ENCODE peak calls at places on chromosomes 11 and 22, in four cellular contexts. J, A, D and Y are unnamed samples.

GRCh38 chr11:1619449-1619848 is 2.5 kb downstream of the KRTAP5-4 start:
- DNase-seq in J (peak; percentile 15), A (no peak), D (no peak), Y (no peak)

GRCh38 chr11:2096001-2096918 is 42.9 kb downstream of the IGF2 start:
- DNase-seq in J (peak; percentile 50), A (no peak), D (no peak), Y (no peak)

GRCh38 chr11:1060885-1061616 is 13.6 kb upstream of the MUC2 start:
- DNase-seq in J (peak; percentile 56), A (no peak), D (no peak), Y (no peak)

GRCh38 chr22:27391092-27391770 is 410.3 kb downstream of the MN1 start:
- DNase-seq in J (no peak), A (no peak), D (no peak), Y (no peak)

GRCh38 chr11:120883404-120884135 is 140.3 kb upstream of the TBCEL start:
- DNase-seq in J (peak; percentile 54), A (no peak), D (no peak), Y (no peak)

GRCh38 chr11:19772480-19772879 is 59.8 kb downstream of the NAV2 start:
- DNase-seq in J (no peak), A (no peak), D (peak; percentile 89), Y (no peak)

GRCh38 chr11:2746401-2747230 is 46.8 kb upstream of the KCNQ1OT1 start:
- DNase-seq in J (no peak), A (no peak), D (no peak), Y (peak; percentile 80)

GRCh38 chr11:16456366-16456765 is 100.0 kb upstream of the SOX6 start:
- DNase-seq in J (peak; percentile 11), A (peak; percentile 9), D (no peak), Y (no peak)

GRCh38 chr11:132007184-132007583 is 636.8 kb downstream of the NTM start:
- DNase-seq in J (no peak), A (no peak), D (no peak), Y (no peak)

GRCh38 chr11:124179311-124179710 is 3.8 kb upstream of the OR10D3 start:
- DNase-seq in J (no peak), A (no peak), D (no peak), Y (no peak)

GRCh38 chr11:121722431-121723256 is 269.9 kb upstream of the SORL1-AS1 start:
- DNase-seq in J (peak; percentile 89), A (peak; percentile 43), D (peak; percentile 33), Y (peak; percentile 94)

GRCh38 chr22:20550851-20551744 is 43.7 kb downstream of the MED15 start:
- DNase-seq in J (peak; percentile 78), A (no peak), D (no peak), Y (no peak)

GRCh38 chr11:62974848-62975522 is 9.8 kb downstream of the SLC22A6 start:
- DNase-seq in J (no peak), A (no peak), D (peak; percentile 25), Y (no peak)

GRCh38 chr11:67372993-67373915 is at the start of gene CLCF1:
- DNase-seq in J (peak; percentile 81), A (no peak), D (no peak), Y (no peak)

GRCh38 chr22:25113316-25113721 is 86.3 kb upstream of the CRYBB3 start:
- DNase-seq in J (no peak), A (peak; percentile 84), D (no peak), Y (no peak)

GRCh38 chr11:9347100-9347499 is 32.7 kb upstream of the TMEM41B start:
- DNase-seq in J (no peak), A (no peak), D (no peak), Y (no peak)

GRCh38 chr11:116513894-116514293 is 258.9 kb downstream of the BUD13 start:
- DNase-seq in J (peak; percentile 28), A (no peak), D (peak; percentile 47), Y (peak; percentile 73)

GRCh38 chr11:18225906-18226305 is 10.7 kb downstream of the SAA4 start:
- DNase-seq in J (no peak), A (no peak), D (no peak), Y (no peak)

GRCh38 chr11:9137293-9138132 is 46.1 kb upstream of the SCUBE2 start:
- DNase-seq in J (peak; percentile 69), A (peak; percentile 27), D (peak; percentile 73), Y (peak; percentile 94)

GRCh38 chr11:203945-204586 is 3.1 kb downstream of the BET1L start:
- DNase-seq in J (no peak), A (no peak), D (no peak), Y (peak; percentile 58)

GRCh38 chr22:31651667-31652066 is 10.3 kb downstream of the PISD start:
- DNase-seq in J (no peak), A (no peak), D (no peak), Y (no peak)

GRCh38 chr11:105767945-105768344 is 158.1 kb downstream of the GRIA4 start:
- DNase-seq in J (no peak), A (no peak), D (no peak), Y (no peak)

GRCh38 chr11:35615911-35616900 is 2.1 kb upstream of the FJX1 start:
- DNase-seq in J (peak; percentile 74), A (no peak), D (no peak), Y (no peak)

GRCh38 chr11:93747122-93747521 is 5.7 kb downstream of the C11orf54 start:
- DNase-seq in J (no peak), A (no peak), D (no peak), Y (no peak)

GRCh38 chr11:70467196-70468085 is 69.1 kb downstream of the CTTN start:
- DNase-seq in J (peak; percentile 39), A (peak; percentile 22), D (no peak), Y (no peak)

GRCh38 chr11:72573380-72573949 is 100.8 kb downstream of the PDE2A start:
- DNase-seq in J (peak; percentile 11), A (no peak), D (no peak), Y (no peak)

GRCh38 chr11:59999732-60000131 is 17.2 kb upstream of the OOSP4B start:
- DNase-seq in J (no peak), A (no peak), D (no peak), Y (no peak)

GRCh38 chr11:35235944-35236666 is 97.1 kb downstream of the CD44 start:
- DNase-seq in J (no peak), A (no peak), D (no peak), Y (no peak)

GRCh38 chr11:63608353-63609345 is 5.6 kb downstream of the PLAAT3 start:
- DNase-seq in J (peak; percentile 66), A (no peak), D (no peak), Y (no peak)

GRCh38 chr22:21443735-21444421 is 23.3 kb upstream of the TMEM191C start:
- DNase-seq in J (no peak), A (no peak), D (no peak), Y (peak; percentile 66)

GRCh38 chr11:68584991-68585524 is 99.3 kb upstream of the GAL start:
- DNase-seq in J (peak; percentile 6), A (no peak), D (no peak), Y (no peak)

GRCh38 chr22:43777204-43777671 is 34.9 kb downstream of the EFCAB6 start:
- DNase-seq in J (peak; percentile 91), A (no peak), D (no peak), Y (no peak)

DNA sequence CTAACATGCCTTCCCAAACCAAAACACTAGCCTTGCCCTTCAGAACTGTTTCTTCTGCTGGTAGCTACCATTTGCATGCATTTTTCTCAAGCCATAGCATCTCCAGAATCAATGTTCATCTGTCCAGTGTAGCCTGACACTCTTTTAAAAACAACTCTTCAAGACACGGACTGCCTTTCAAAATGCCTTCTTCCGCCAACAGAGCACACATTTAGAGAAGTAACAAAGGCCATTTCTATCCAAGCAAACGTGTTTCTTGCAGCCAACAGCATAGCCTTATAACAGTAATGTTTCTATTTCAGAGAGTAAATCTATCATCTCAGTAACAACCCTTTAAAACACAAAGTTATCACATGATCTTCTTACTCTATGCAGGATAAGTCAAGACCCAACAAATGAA is 143.3 kb upstream of the MTMR2 start:
- DNase-seq in J (no peak), A (no peak), D (no peak), Y (no peak)
- H3K4me3 ChIP-seq in J (no peak overlapping the region), A (no peak overlapping the region), D (no peak overlapping the region), Y (no peak overlapping the region)

GRCh38 chr22:37226514-37226913 is 14.2 kb upstream of the SSTR3 start:
- DNase-seq in J (no peak), A (no peak), D (no peak), Y (no peak)

GRCh38 chr22:37226087-37226486 is 13.8 kb upstream of the SSTR3 start:
- DNase-seq in J (no peak), A (no peak), D (no peak), Y (no peak)

GRCh38 chr22:37229012-37229804 is 14.9 kb downstream of the RAC2 start:
- DNase-seq in J (peak; percentile 87), A (no peak), D (no peak), Y (no peak)

GRCh38 chr22:37229805-37230672 is 14.0 kb downstream of the RAC2 start:
- DNase-seq in J (peak; percentile 51), A (peak; percentile 24), D (no peak), Y (peak; percentile 91)

DNA sequence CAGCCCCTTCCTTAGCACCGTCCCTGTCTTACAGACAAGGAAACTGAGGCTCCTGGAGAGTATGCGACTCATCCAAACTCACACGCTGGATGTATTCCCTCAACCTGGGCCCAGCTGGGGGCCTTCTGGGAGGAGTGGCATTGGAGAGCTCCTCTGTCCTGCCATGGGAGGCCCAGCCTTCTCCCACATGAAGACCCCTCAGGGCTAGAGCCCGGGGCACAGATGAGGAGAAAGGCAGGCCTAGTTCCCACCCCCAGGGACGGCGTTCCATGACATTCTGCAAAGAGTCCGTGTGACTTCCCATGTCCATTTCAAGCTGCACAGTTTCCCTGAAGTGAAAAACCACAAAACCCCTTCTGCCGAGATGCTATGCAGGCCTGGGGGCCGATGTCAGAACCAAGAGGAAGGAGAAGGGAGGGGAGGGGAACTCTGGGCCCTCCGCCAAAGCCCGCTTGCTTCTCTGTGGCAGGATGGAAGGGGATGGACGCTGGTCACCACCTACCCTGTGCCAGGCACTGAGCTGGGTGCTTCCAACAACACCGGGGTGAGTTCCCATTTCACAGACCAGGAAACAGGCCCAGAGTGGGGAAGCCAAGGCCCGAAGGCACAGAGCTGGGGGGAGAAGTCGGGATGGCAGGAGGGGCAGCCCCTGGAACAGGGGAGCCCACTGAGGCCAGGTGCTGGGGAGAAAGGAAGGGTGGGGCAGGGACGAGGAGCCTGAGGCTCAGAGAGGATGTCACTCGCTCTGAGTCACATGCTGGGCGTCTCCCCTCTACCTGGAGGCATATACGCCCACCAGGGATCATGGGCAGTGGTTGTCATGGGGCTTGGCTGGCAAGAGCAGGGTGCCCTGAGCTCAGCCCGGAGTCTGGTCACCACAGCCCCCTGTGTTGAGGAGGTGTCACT is 15.7 kb downstream of the RAC2 start:
- DNase-seq in J (peak; percentile 27), A (no peak), D (no peak), Y (no peak)
- TF ChIP-seq POLR2A in J (no peak), A (no peak), D (no peak), Y (no peak)

DNA sequence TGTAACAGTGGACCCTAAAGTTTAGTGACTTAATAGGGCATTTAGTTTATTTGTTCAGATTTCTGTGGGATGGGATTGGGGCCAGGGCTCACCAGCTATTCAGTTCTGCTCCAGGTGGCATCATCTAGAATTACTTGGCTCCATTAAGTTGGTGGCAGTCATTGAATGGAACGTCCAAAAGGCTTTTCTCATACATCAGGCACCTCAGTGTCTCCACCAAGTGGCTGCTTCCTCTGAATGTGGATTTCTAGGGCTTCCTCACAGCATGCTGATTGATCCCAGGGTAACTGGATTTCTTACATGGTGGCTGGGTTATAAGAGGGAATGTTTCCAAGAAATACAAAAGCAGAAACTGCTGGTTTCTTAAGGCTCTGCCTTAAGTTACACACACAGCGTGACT is 34.7 kb downstream of the USP47 start:
- DNase-seq in J (no peak), A (no peak), D (no peak), Y (no peak)
- TF ChIP-seq CTCF in J (no peak), A (no peak), D (peak; percentile 66), Y (no peak)

GRCh38 chr11:61598886-61599868 is 18.3 kb upstream of the SYT7 start:
- DNase-seq in J (peak; percentile 70), A (no peak), D (no peak), Y (no peak)
- H3K4me3 ChIP-seq in J (no peak overlapping the region), A (no peak overlapping the region), D (peak overlapping the region; percentile 19), Y (no peak overlapping the region)